ENCODE peak calls at places on chromosomes 5 and 9, in seven cellular contexts. W, V, L, A, F, G and J are unnamed samples.

GRCh38 chr9:5566054-5566618 is 55.8 kb downstream of the PDCD1LG2 start:
- DNase-seq in L (no peak), W (no peak), G (no peak), V (no peak), A (no peak), F (no peak), J (no peak)

GRCh38 chr5:158464383-158464782 is 605.4 kb upstream of the CLINT1 start:
- DNase-seq in L (no peak), G (no peak), A (no peak), V (no peak), W (no peak), F (no peak), J (no peak)

GRCh38 chr9:19127881-19128719 is 808 bp upstream of the PLIN2 start:
- DNase-seq in A (peak; percentile 19), F (peak; percentile 56), W (peak; percentile 51), G (peak; percentile 61), V (peak; percentile 26), L (no peak), J (peak; percentile 35)

GRCh38 chr9:136364942-136365774 is 1.6 kb upstream of the DNLZ start:
- DNase-seq in V (no peak), A (no peak), W (no peak), L (no peak), F (no peak), G (no peak), J (no peak)

GRCh38 chr5:149647334-149647733 is 66.0 kb downstream of the ARHGEF37 start:
- DNase-seq in L (no peak), W (no peak), V (no peak), A (no peak), F (no peak), G (no peak), J (no peak)

GRCh38 chr9:117191504-117192375 is 223.1 kb downstream of the ASTN2 start:
- DNase-seq in V (no peak), A (no peak), F (no peak), W (no peak), L (no peak), G (no peak), J (no peak)

GRCh38 chr5:6822068-6822467 is 108.8 kb downstream of the TENT4A start:
- DNase-seq in A (no peak), F (no peak), V (no peak), W (no peak), G (no peak), L (no peak), J (no peak)

GRCh38 chr5:72860499-72860898 is 44.0 kb downstream of the TNPO1 start:
- DNase-seq in A (no peak), F (no peak), W (peak; percentile 68), L (no peak), V (no peak), G (peak; percentile 87), J (no peak)

GRCh38 chr9:121912812-121913627 is 180.1 kb downstream of the TTLL11 start:
- DNase-seq in A (no peak), F (no peak), L (no peak), W (no peak), G (peak; percentile 40), V (no peak), J (no peak)

GRCh38 chr5:75616961-75617660 is 5.9 kb downstream of the ANKDD1B start:
- DNase-seq in A (no peak), L (no peak), V (no peak), W (no peak), F (no peak), G (no peak), J (no peak)

GRCh38 chr5:108579236-108579635 is 168.5 kb upstream of the FER start:
- DNase-seq in F (no peak), W (no peak), L (no peak), A (no peak), V (no peak), G (no peak), J (no peak)

GRCh38 chr5:122076669-122077450 is 1.2 kb downstream of the LOX start:
- DNase-seq in F (peak; percentile 82), W (peak; percentile 72), L (no peak), G (peak; percentile 86), A (peak; percentile 86), V (no peak), J (peak; percentile 72)

GRCh38 chr5:14659821-14660607 is 4.5 kb upstream of the OTULIN start:
- DNase-seq in V (no peak), W (peak; percentile 91), G (peak; percentile 82), A (no peak), L (peak; percentile 32), F (no peak), J (no peak)

GRCh38 chr9:127215266-127216209 is 49.0 kb upstream of the GARNL3 start:
- DNase-seq in W (no peak), F (no peak), V (no peak), L (no peak), A (no peak), G (no peak), J (no peak)